ENCODE peak calls at places on chromosomes 3 and 15, in six cellular contexts. H is tibial nerve, Y is GM12865, V is Panc1, Z is AG09319, B is epithelial cell of esophagus. A is an unnamed sample.

GRCh38 chr3:69282191-69282590 is 103.7 kb downstream of the FRMD4B start:
- DNase-seq in Y (peak), Z (no peak), V (no peak), B (no peak), H (no peak), A (peak)

GRCh38 chr15:68518046-68518445 is 60.7 kb upstream of the CORO2B start:
- DNase-seq in Y (no peak), Z (no peak), V (no peak), H (no peak), B (no peak), A (no peak)

GRCh38 chr3:7576506-7576905 is 715.6 kb downstream of the GRM7 start:
- DNase-seq in H (no peak), V (no peak), Z (no peak), Y (no peak), B (no peak), A (no peak)

GRCh38 chr15:91224750-91225380 is 124.8 kb downstream of the SV2B start:
- DNase-seq in Z (no peak), B (peak), Y (peak), V (peak), H (no peak), A (peak)

GRCh38 chr3:159323848-159324247 is 522.0 kb downstream of the MFSD1 start:
- DNase-seq in Y (no peak), B (no peak), H (no peak), Z (no peak), V (no peak), A (no peak)

GRCh38 chr3:18454766-18455165 is 29.6 kb upstream of the SATB1 start:
- DNase-seq in H (no peak), B (no peak), V (no peak), Z (no peak), Y (no peak), A (no peak)

GRCh38 chr15:82231842-82232241 is 30.7 kb downstream of the EFL1 start:
- DNase-seq in V (no peak), Z (no peak), Y (no peak), H (no peak), B (no peak), A (no peak)

GRCh38 chr15:38226867-38227266 is 25.8 kb upstream of the SPRED1 start:
- DNase-seq in V (peak), Z (peak), Y (no peak), H (peak), B (peak), A (peak)

GRCh38 chr15:36567445-36567844 is 12.0 kb upstream of the CDIN1 start:
- DNase-seq in Y (no peak), Z (no peak), V (no peak), B (peak), H (no peak), A (no peak)
- TF ChIP-seq CTCF in Y (no peak), Z (no peak), V (no peak), B (no peak), H (no peak), A (no peak)

GRCh38 chr3:52013802-52014598 is 18.3 kb upstream of the RPL29 start:
- DNase-seq in Z (no peak), Y (no peak), V (no peak), H (no peak), B (no peak), A (no peak)
- TF ChIP-seq CTCF in Z (no peak), Y (no peak), V (no peak), H (no peak), B (peak), A (no peak)

DNA sequence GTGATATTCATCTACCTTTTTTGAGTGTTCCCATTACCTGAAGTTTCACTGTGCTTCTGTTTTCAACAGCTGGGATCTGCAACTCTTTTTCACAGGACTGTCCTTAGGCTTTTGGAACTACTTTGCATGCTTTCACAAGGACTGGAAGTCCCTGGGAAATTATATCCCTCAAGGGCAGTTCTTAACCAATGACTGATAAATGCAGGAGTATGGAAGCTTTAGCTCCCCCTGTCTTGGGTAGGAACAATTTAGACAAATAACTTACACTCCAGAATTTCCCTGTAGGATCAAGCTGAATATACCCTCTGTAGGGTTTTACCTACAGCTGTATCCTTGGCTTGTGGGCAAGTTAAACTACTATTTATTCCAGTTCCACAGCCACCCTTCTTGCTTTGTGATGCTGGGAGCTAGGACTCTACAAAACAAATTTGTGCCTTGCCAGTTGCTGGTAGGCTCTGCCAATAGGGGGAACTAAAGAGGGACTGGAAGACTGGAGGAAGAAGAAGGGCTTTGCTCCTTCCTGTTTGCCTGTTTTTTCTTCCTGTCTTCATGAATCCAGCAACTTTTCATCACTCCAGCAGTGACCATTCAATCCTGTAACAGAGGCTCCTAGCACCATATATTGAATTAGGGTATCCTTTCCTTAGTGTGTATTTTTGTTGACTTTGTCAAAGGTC is 6.8 kb upstream of the ZNF280D start:
- DNase-seq in Y (peak), V (no peak), Z (no peak), H (no peak), B (no peak), A (no peak)
- TF ChIP-seq CTCF in Y (peak), V (peak), Z (no peak), H (no peak), B (no peak), A (no peak)

GRCh38 chr3:60742606-60743145 is 508.6 kb downstream of the FHIT start:
- DNase-seq in V (no peak), Z (no peak), Y (no peak), H (no peak), B (peak), A (no peak)
- TF ChIP-seq CTCF in V (peak), Z (peak), Y (no peak), H (no peak), B (no peak), A (no peak)

DNA sequence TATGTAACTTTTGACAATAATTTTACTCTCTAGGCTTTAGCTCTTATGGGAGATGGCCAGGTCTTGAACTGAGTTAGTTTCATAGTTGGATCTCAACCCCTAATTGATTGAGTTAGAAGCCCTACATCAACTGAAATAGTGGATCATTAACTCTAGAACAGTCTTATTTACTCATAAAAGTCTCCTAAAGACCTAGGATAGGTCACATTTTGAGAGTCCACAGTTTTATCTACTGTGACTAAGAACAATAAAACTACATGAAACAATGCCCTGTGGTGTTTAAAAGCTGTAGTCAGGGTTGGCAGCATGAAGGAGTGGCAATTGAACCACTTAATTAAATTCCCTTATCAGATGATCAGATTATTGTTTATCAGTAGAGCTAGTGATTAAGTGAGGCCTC is 22.2 kb upstream of the IDH2 start:
- DNase-seq in H (no peak), B (no peak), Z (no peak), V (no peak), Y (no peak), A (no peak)
- TF ChIP-seq CTCF in H (no peak), B (no peak), Z (no peak), V (no peak), Y (no peak), A (no peak)

GRCh38 chr3:38163117-38163870 is 2.0 kb upstream of the OXSR1 start:
- DNase-seq in B (no peak), H (no peak), V (no peak), Z (no peak), Y (peak), A (peak)
- TF ChIP-seq CTCF in B (peak), H (no peak), V (peak), Z (no peak), Y (peak), A (peak)

GRCh38 chr3:51083490-51083889 is 301.6 kb upstream of the MANF start:
- DNase-seq in V (no peak), H (no peak), B (no peak), Z (no peak), Y (no peak), A (no peak)

DNA sequence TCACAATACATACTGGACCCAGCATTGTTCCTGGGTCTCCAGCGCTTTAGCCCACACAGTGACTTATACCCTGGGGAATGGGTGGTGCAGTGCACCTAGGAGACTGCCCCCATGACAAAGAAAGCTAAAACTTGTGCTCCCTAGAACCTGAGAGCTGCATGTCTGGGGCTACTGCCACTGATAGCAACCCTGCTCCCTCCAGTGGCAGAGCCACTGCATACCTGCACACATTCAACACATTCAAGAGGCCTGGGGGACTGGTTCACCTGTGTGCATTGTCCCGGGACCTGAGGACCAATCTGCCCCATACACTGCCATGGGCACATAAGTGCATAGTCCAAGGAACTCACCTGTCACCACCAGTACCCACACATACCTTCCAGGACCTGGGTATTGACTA is 302.7 kb upstream of the MANF start:
- DNase-seq in Z (no peak), Y (no peak), V (no peak), B (no peak), H (no peak), A (no peak)
- TF ChIP-seq CTCF in Z (no peak), Y (no peak), V (no peak), B (no peak), H (no peak), A (no peak)

GRCh38 chr3:193560091-193560490 is 5.4 kb upstream of the ATP13A4 start:
- DNase-seq in Y (peak), H (no peak), V (no peak), B (no peak), Z (no peak), A (no peak)

GRCh38 chr3:193560870-193561269 is 6.2 kb upstream of the ATP13A4 start:
- DNase-seq in Z (no peak), Y (no peak), H (no peak), B (no peak), V (no peak), A (no peak)

GRCh38 chr3:193563429-193563828 is 8.7 kb upstream of the ATP13A4 start:
- DNase-seq in H (no peak), V (no peak), B (peak), Z (no peak), Y (no peak), A (no peak)

GRCh38 chr3:193559100-193559499 is 4.4 kb upstream of the ATP13A4 start:
- DNase-seq in B (peak), H (no peak), V (no peak), Y (no peak), Z (no peak), A (no peak)

DNA sequence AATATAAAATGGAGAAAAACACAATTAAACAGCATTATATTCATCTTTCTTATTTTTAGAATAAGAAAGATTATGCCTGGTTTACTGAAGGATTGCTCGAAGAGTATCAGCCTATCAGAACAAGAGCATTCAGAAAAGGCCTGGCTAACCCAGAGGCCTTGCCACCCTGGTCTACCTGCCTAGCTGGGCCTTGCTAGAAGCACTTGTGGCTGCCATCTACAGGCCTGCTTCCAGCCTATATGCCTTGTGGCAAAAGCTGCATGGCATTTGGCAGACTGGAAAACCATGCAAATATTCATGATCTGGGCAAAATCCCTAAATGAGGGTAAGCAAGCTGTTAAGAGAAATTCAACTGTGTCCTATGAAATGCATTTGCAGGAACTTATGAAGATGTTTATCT is 9.3 kb upstream of the ATP13A4 start:
- DNase-seq in H (no peak), V (no peak), Z (no peak), Y (peak), B (peak), A (peak)
- TF ChIP-seq CTCF in H (no peak), V (peak), Z (no peak), Y (no peak), B (peak), A (peak)

DNA sequence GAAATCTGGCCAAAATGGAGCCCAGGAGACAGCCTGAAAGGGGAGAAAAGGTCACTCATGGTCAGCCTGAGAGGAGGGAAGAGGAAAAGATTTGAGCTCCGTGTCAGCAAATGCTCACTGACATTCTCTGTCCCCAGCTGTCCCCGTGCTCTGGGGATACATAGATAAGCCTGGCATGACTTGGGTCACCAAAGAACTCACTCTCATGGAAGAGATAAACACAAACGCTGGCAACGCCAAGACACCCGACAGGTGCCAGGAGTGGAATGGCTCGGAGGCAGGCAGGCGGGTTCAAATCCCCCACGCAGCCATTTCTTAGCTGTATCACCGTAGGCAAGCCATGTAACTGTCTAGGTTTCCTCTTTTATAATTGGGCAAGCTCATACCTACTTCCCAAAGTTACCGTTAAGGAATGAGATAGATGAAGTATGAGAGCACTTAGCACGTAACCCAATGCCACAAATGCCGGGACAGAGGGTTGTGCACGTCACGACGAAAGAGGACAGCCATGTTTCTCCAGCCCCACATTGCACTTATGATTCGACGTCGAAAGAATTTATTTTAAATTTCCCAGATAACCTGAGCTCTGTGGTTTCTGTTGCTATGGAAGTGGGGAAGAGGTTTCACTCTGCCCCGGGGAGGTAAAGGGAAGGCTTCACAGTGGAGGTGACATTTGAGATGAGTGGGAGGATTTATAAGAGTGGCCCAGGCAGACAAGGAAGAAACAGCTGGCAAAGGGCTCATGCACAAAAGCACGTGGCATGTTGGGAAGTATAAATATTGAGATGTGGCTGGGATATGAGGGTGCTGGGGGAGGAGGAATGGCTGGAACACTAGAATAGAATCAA is 41.4 kb upstream of the TSEN2 start:
- DNase-seq in Z (no peak), B (no peak), H (no peak), Y (no peak), V (no peak), A (no peak)
- TF ChIP-seq CTCF in Z (no peak), B (no peak), H (no peak), Y (no peak), V (no peak), A (no peak)